ENCODE peak calls at places on chromosomes 13 and 19, in eight cellular contexts. U is activated T-helper 1 cell treated with anti-CD3 and anti-CD28 coated beads, Interleukin-12 subunit alpha, Interleukin-12 subunit beta, Interleukin-2, Interleukin-4 antibody, amounts not matched to agents 30 ng/mL and 10 ng/mL and 1 ng/mL, durations not matched to agents 14 hours and 24 hours and 36 hours; T is fibroblast of pulmonary artery; A is aorta; Q is AG10803; Y is IMR-90; H is activated CD4-positive, alpha-beta T cell treated with anti-CD3 and anti-CD28 coated beads, Interleukin-2, amount 50 U/mL, for 48 hours; O is activated naive CD4-positive, alpha-beta T cell. D is an unnamed sample.

GRCh38 chr19:18297308-18297707 is 15.9 kb upstream of the JUND start:
- DNase-seq in A (no peak), O (no peak), Q (peak), Y (peak), H (no peak), U (no peak), T (no peak), D (no peak)

GRCh38 chr13:38941353-38941945 is 49.2 kb downstream of the STOML3 start:
- DNase-seq in O (no peak), U (no peak), Y (no peak), T (peak), Q (peak), H (no peak), A (no peak), D (no peak)

GRCh38 chr13:107847406-107847805 is 367.9 kb downstream of the LIG4 start:
- DNase-seq in Y (peak), O (no peak), A (no peak), T (peak), Q (no peak), U (no peak), H (no peak), D (no peak)

GRCh38 chr19:12788682-12789097 is 2.6 kb upstream of the JUNB start:
- DNase-seq in H (peak), Y (peak), Q (peak), O (no peak), U (peak), A (peak), T (peak), D (peak)

GRCh38 chr19:771332-771785 is 20.4 kb downstream of the MISP start:
- DNase-seq in O (no peak), Q (peak), Y (peak), T (peak), A (no peak), H (peak), U (no peak), D (no peak)

GRCh38 chr13:49933511-49933910 is 2.6 kb downstream of the SPRYD7 start:
- DNase-seq in O (no peak), Y (no peak), U (no peak), A (no peak), H (no peak), T (no peak), Q (no peak), D (no peak)

GRCh38 chr13:48828962-48829405 is 146.7 kb upstream of the FNDC3A start:
- DNase-seq in Y (peak), H (no peak), A (no peak), Q (no peak), T (no peak), O (no peak), U (no peak), D (no peak)

GRCh38 chr19:50362656-50363424 is 2.6 kb downstream of the NAPSA start:
- DNase-seq in U (no peak), Q (no peak), Y (no peak), A (peak), O (no peak), T (no peak), H (peak), D (no peak)

GRCh38 chr19:58218899-58219298 is 9.8 kb upstream of the ZNF544 start:
- DNase-seq in O (no peak), U (peak), Q (no peak), T (peak), H (peak), A (no peak), Y (no peak), D (no peak)

GRCh38 chr13:20969182-20969581 is 66.6 kb upstream of the XPO4 start:
- DNase-seq in T (peak), U (no peak), O (no peak), A (no peak), Y (peak), H (no peak), Q (peak), D (no peak)

GRCh38 chr19:17616686-17616960 is 61.2 kb downstream of the COLGALT1 start:
- DNase-seq in H (no peak), A (no peak), T (no peak), Q (no peak), Y (no peak), U (no peak), O (no peak), D (no peak)

GRCh38 chr13:26015276-26015934 is 36.4 kb downstream of the SHISA2 start:
- DNase-seq in Y (no peak), O (no peak), A (no peak), T (no peak), Q (no peak), H (no peak), U (no peak), D (no peak)

GRCh38 chr19:5680083-5680436 is 256 bp downstream of the MICOS13 start:
- DNase-seq in Y (peak), A (no peak), O (no peak), U (no peak), T (peak), Q (peak), H (no peak), D (no peak)

GRCh38 chr19:39492225-39492624 is 6.5 kb upstream of the DLL3 start:
- DNase-seq in T (no peak), U (no peak), Q (no peak), O (no peak), A (no peak), H (no peak), Y (no peak), D (no peak)

GRCh38 chr19:14542721-14543328 is 13.4 kb downstream of the TECR start:
- DNase-seq in A (no peak), O (no peak), Y (no peak), U (no peak), H (no peak), T (peak), Q (peak), D (no peak)

GRCh38 chr13:66577358-66577757 is 652.8 kb downstream of the PCDH9 start:
- DNase-seq in T (no peak), Q (no peak), A (no peak), U (no peak), Y (no peak), O (no peak), H (no peak), D (no peak)

GRCh38 chr13:59182241-59182640 is 981.5 kb downstream of the DIAPH3 start:
- DNase-seq in A (no peak), Y (no peak), U (no peak), T (no peak), O (no peak), H (no peak), Q (no peak), D (no peak)

GRCh38 chr13:29935309-29935981 is 85.0 kb upstream of the UBL3 start:
- DNase-seq in O (peak), H (peak), T (no peak), A (no peak), Y (no peak), U (peak), Q (no peak), D (peak)

GRCh38 chr13:26558074-26558805 is 757 bp downstream of the WASF3 start:
- DNase-seq in U (no peak), Y (peak), H (no peak), A (peak), T (peak), Q (peak), O (no peak), D (no peak)

GRCh38 chr13:23902975-23903905 is 5.9 kb upstream of the C1QTNF9B start:
- DNase-seq in H (no peak), O (no peak), T (no peak), Q (no peak), U (no peak), Y (no peak), A (no peak), D (no peak)

GRCh38 chr19:2055871-2056809 is 5.1 kb upstream of the MKNK2 start:
- DNase-seq in U (no peak), T (peak), Y (peak), O (no peak), A (no peak), H (peak), Q (peak), D (no peak)

GRCh38 chr13:93079294-93079693 is 147.3 kb upstream of the GPC6 start:
- DNase-seq in Y (peak), T (peak), Q (no peak), U (no peak), A (no peak), H (no peak), O (no peak), D (no peak)

GRCh38 chr19:46579286-46579944 is 21.7 kb upstream of the CALM3 start:
- DNase-seq in T (no peak), Q (no peak), U (no peak), Y (no peak), A (no peak), H (peak), O (no peak), D (no peak)

GRCh38 chr13:51618626-51619025 is 34.4 kb downstream of the WDFY2 start:
- DNase-seq in T (peak), Q (peak), O (no peak), Y (no peak), A (no peak), H (no peak), U (no peak), D (no peak)